ENCODE peak calls at places on chromosomes 12 and 14, in ten cellular contexts. One of them, this sample, is unnamed.

GRCh38 chr12:124512667-124513296 is 54.6 kb downstream of the NCOR2 start:
- DNase-seq in activated B cell treated with CpG ODN at 0.5 μM for 24 hours: no peak
- DNase-seq in IMR-90: peak; percentile 98
- DNase-seq in HFF-Myc: peak; percentile 91
- DNase-seq in dermis blood vessel endothelial cell: peak; percentile 98
- DNase-seq in kidney glomerular epithelial cell: peak; percentile 88
- DNase-seq in amniotic epithelial cell: peak; percentile 95
- DNase-seq in CD8-positive, alpha-beta T cell: no peak
- DNase-seq in caudate nucleus: peak; percentile 73
- DNase-seq in small intestine: peak; percentile 75
- DNase-seq in this sample: no peak

GRCh38 chr12:27851311-27851710 is 71.3 kb upstream of the MANSC4 start:
- DNase-seq in activated B cell treated with CpG ODN at 0.5 μM for 24 hours: no peak
- DNase-seq in IMR-90: no peak
- DNase-seq in HFF-Myc: no peak
- DNase-seq in dermis blood vessel endothelial cell: no peak
- DNase-seq in kidney glomerular epithelial cell: no peak
- DNase-seq in amniotic epithelial cell: no peak
- DNase-seq in CD8-positive, alpha-beta T cell: no peak
- DNase-seq in caudate nucleus: no peak
- DNase-seq in small intestine: no peak
- DNase-seq in this sample: no peak

GRCh38 chr12:9702239-9702638 is 30.7 kb downstream of the CLECL1 start:
- DNase-seq in activated B cell treated with CpG ODN at 0.5 μM for 24 hours: no peak
- DNase-seq in IMR-90: no peak
- DNase-seq in HFF-Myc: no peak
- DNase-seq in dermis blood vessel endothelial cell: no peak
- DNase-seq in kidney glomerular epithelial cell: no peak
- DNase-seq in amniotic epithelial cell: no peak
- DNase-seq in CD8-positive, alpha-beta T cell: peak; percentile 77
- DNase-seq in caudate nucleus: no peak
- DNase-seq in small intestine: peak; percentile 43
- DNase-seq in this sample: no peak

GRCh38 chr12:50195832-50196231 is 28.7 kb upstream of the CERS5 start:
- DNase-seq in activated B cell treated with CpG ODN at 0.5 μM for 24 hours: no peak
- DNase-seq in IMR-90: no peak
- DNase-seq in HFF-Myc: no peak
- DNase-seq in dermis blood vessel endothelial cell: no peak
- DNase-seq in kidney glomerular epithelial cell: no peak
- DNase-seq in amniotic epithelial cell: no peak
- DNase-seq in CD8-positive, alpha-beta T cell: no peak
- DNase-seq in caudate nucleus: no peak
- DNase-seq in small intestine: no peak
- DNase-seq in this sample: no peak

GRCh38 chr12:1881301-1881700 is 37.2 kb downstream of the CACNA2D4 start:
- DNase-seq in activated B cell treated with CpG ODN at 0.5 μM for 24 hours: no peak
- DNase-seq in IMR-90: no peak
- DNase-seq in HFF-Myc: no peak
- DNase-seq in dermis blood vessel endothelial cell: no peak
- DNase-seq in kidney glomerular epithelial cell: no peak
- DNase-seq in amniotic epithelial cell: no peak
- DNase-seq in CD8-positive, alpha-beta T cell: no peak
- DNase-seq in caudate nucleus: no peak
- DNase-seq in small intestine: no peak
- DNase-seq in this sample: no peak

GRCh38 chr12:38222011-38222410 is 94.6 kb upstream of the ALG10B start:
- DNase-seq in activated B cell treated with CpG ODN at 0.5 μM for 24 hours: no peak
- DNase-seq in IMR-90: no peak
- DNase-seq in HFF-Myc: no peak
- DNase-seq in dermis blood vessel endothelial cell: no peak
- DNase-seq in kidney glomerular epithelial cell: no peak
- DNase-seq in amniotic epithelial cell: no peak
- DNase-seq in CD8-positive, alpha-beta T cell: no peak
- DNase-seq in caudate nucleus: no peak
- DNase-seq in small intestine: no peak
- DNase-seq in this sample: no peak

GRCh38 chr12:116969615-116970575 is 59.1 kb downstream of the FBXW8 start:
- DNase-seq in activated B cell treated with CpG ODN at 0.5 μM for 24 hours: no peak
- DNase-seq in IMR-90: no peak
- DNase-seq in HFF-Myc: no peak
- DNase-seq in dermis blood vessel endothelial cell: no peak
- DNase-seq in kidney glomerular epithelial cell: no peak
- DNase-seq in amniotic epithelial cell: no peak
- DNase-seq in CD8-positive, alpha-beta T cell: no peak
- DNase-seq in caudate nucleus: no peak
- DNase-seq in small intestine: no peak
- DNase-seq in this sample: no peak

GRCh38 chr12:104494137-104494815 is 37.5 kb downstream of the CHST11 start:
- DNase-seq in activated B cell treated with CpG ODN at 0.5 μM for 24 hours: no peak
- DNase-seq in IMR-90: no peak
- DNase-seq in HFF-Myc: no peak
- DNase-seq in dermis blood vessel endothelial cell: no peak
- DNase-seq in kidney glomerular epithelial cell: no peak
- DNase-seq in amniotic epithelial cell: no peak
- DNase-seq in CD8-positive, alpha-beta T cell: no peak
- DNase-seq in caudate nucleus: peak; percentile 44
- DNase-seq in small intestine: no peak
- DNase-seq in this sample: no peak

GRCh38 chr12:19908825-19909224 is 459.5 kb upstream of the PDE3A start:
- DNase-seq in activated B cell treated with CpG ODN at 0.5 μM for 24 hours: no peak
- DNase-seq in IMR-90: no peak
- DNase-seq in HFF-Myc: no peak
- DNase-seq in dermis blood vessel endothelial cell: no peak
- DNase-seq in kidney glomerular epithelial cell: no peak
- DNase-seq in amniotic epithelial cell: no peak
- DNase-seq in CD8-positive, alpha-beta T cell: no peak
- DNase-seq in caudate nucleus: no peak
- DNase-seq in small intestine: no peak
- DNase-seq in this sample: no peak

GRCh38 chr14:41476526-41476925 is 130.2 kb upstream of the LRFN5 start:
- DNase-seq in activated B cell treated with CpG ODN at 0.5 μM for 24 hours: no peak
- DNase-seq in IMR-90: no peak
- DNase-seq in HFF-Myc: no peak
- DNase-seq in dermis blood vessel endothelial cell: no peak
- DNase-seq in kidney glomerular epithelial cell: peak; percentile 73
- DNase-seq in amniotic epithelial cell: no peak
- DNase-seq in CD8-positive, alpha-beta T cell: no peak
- DNase-seq in caudate nucleus: no peak
- DNase-seq in small intestine: peak; percentile 47
- DNase-seq in this sample: no peak

GRCh38 chr14:31166271-31166561 is 41.4 kb downstream of the HECTD1 start:
- DNase-seq in activated B cell treated with CpG ODN at 0.5 μM for 24 hours: no peak
- DNase-seq in IMR-90: no peak
- DNase-seq in HFF-Myc: no peak
- DNase-seq in dermis blood vessel endothelial cell: no peak
- DNase-seq in kidney glomerular epithelial cell: no peak
- DNase-seq in amniotic epithelial cell: no peak
- DNase-seq in CD8-positive, alpha-beta T cell: no peak
- DNase-seq in caudate nucleus: no peak
- DNase-seq in small intestine: no peak
- DNase-seq in this sample: no peak

GRCh38 chr12:130127527-130127908 is 34.7 kb upstream of the FZD10 start:
- DNase-seq in activated B cell treated with CpG ODN at 0.5 μM for 24 hours: no peak
- DNase-seq in IMR-90: no peak
- DNase-seq in HFF-Myc: no peak
- DNase-seq in dermis blood vessel endothelial cell: no peak
- DNase-seq in kidney glomerular epithelial cell: no peak
- DNase-seq in amniotic epithelial cell: no peak
- DNase-seq in CD8-positive, alpha-beta T cell: no peak
- DNase-seq in caudate nucleus: no peak
- DNase-seq in small intestine: no peak
- DNase-seq in this sample: no peak

GRCh38 chr12:65632131-65632855 is 192.0 kb upstream of the HMGA2 start:
- DNase-seq in activated B cell treated with CpG ODN at 0.5 μM for 24 hours: no peak
- DNase-seq in IMR-90: peak; percentile 75
- DNase-seq in HFF-Myc: no peak
- DNase-seq in dermis blood vessel endothelial cell: peak; percentile 31
- DNase-seq in kidney glomerular epithelial cell: no peak
- DNase-seq in amniotic epithelial cell: no peak
- DNase-seq in CD8-positive, alpha-beta T cell: no peak
- DNase-seq in caudate nucleus: no peak
- DNase-seq in small intestine: no peak
- DNase-seq in this sample: no peak

GRCh38 chr14:96135285-96135684 is 69.4 kb upstream of the BDKRB2 start:
- DNase-seq in activated B cell treated with CpG ODN at 0.5 μM for 24 hours: no peak
- DNase-seq in IMR-90: no peak
- DNase-seq in HFF-Myc: no peak
- DNase-seq in dermis blood vessel endothelial cell: peak; percentile 37
- DNase-seq in kidney glomerular epithelial cell: no peak
- DNase-seq in amniotic epithelial cell: no peak
- DNase-seq in CD8-positive, alpha-beta T cell: no peak
- DNase-seq in caudate nucleus: no peak
- DNase-seq in small intestine: peak; percentile 59
- DNase-seq in this sample: no peak

GRCh38 chr12:51921017-51921725 is 13.9 kb downstream of the ACVRL1 start:
- DNase-seq in activated B cell treated with CpG ODN at 0.5 μM for 24 hours: no peak
- DNase-seq in IMR-90: no peak
- DNase-seq in HFF-Myc: no peak
- DNase-seq in dermis blood vessel endothelial cell: no peak
- DNase-seq in kidney glomerular epithelial cell: no peak
- DNase-seq in amniotic epithelial cell: no peak
- DNase-seq in CD8-positive, alpha-beta T cell: no peak
- DNase-seq in caudate nucleus: no peak
- DNase-seq in small intestine: no peak
- DNase-seq in this sample: no peak

GRCh38 chr12:95459310-95459709 is 14.6 kb upstream of the METAP2 start:
- DNase-seq in activated B cell treated with CpG ODN at 0.5 μM for 24 hours: no peak
- DNase-seq in IMR-90: no peak
- DNase-seq in HFF-Myc: no peak
- DNase-seq in dermis blood vessel endothelial cell: no peak
- DNase-seq in kidney glomerular epithelial cell: no peak
- DNase-seq in amniotic epithelial cell: no peak
- DNase-seq in CD8-positive, alpha-beta T cell: no peak
- DNase-seq in caudate nucleus: no peak
- DNase-seq in small intestine: no peak
- DNase-seq in this sample: no peak